ENCODE peak calls at places on chromosomes 11 and 22, in four cellular contexts. O, S, K and Z are unnamed samples.

GRCh38 chr11:81080476-81080875 is 1639.6 kb upstream of the TENM4 start:
- DNase-seq in O (no peak), S (no peak), K (no peak), Z (no peak)

GRCh38 chr11:103085758-103086365 is 6.1 kb downstream of the DCUN1D5 start:
- DNase-seq in O (no peak), S (no peak), K (no peak), Z (no peak)

GRCh38 chr11:34270711-34271110 is 87.1 kb downstream of the ABTB2 start:
- DNase-seq in O (no peak), S (no peak), K (no peak), Z (no peak)

GRCh38 chr11:16924826-16925494 is 89.3 kb downstream of the PLEKHA7 start:
- DNase-seq in O (no peak), S (peak; percentile 17), K (peak; percentile 57), Z (no peak)

GRCh38 chr11:44893250-44894216 is 57.1 kb downstream of the TP53I11 start:
- DNase-seq in O (no peak), S (no peak), K (peak; percentile 68), Z (no peak)

GRCh38 chr22:43707650-43708049 is 104.5 kb downstream of the EFCAB6 start:
- DNase-seq in O (no peak), S (peak; percentile 0), K (no peak), Z (no peak)

GRCh38 chr11:112157274-112157766 is 6.6 kb downstream of the IL18 start:
- DNase-seq in O (no peak), S (peak; percentile 95), K (no peak), Z (peak; percentile 95)

GRCh38 chr11:99505319-99505718 is 484.6 kb downstream of the CNTN5 start:
- DNase-seq in O (no peak), S (no peak), K (no peak), Z (peak; percentile 67)

GRCh38 chr11:18347471-18348125 is 25.2 kb downstream of the GTF2H1 start:
- DNase-seq in O (no peak), S (peak; percentile 77), K (no peak), Z (peak; percentile 36)

GRCh38 chr22:42990131-42990838 is 24.7 kb downstream of the PACSIN2 start:
- DNase-seq in O (no peak), S (peak; percentile 88), K (no peak), Z (peak; percentile 70)

GRCh38 chr22:29251265-29251664 is 16.5 kb downstream of the RHBDD3 start:
- DNase-seq in O (peak; percentile 53), S (no peak), K (no peak), Z (no peak)

GRCh38 chr11:119380816-119381185 is 689 bp downstream of the USP2 start:
- DNase-seq in O (no peak), S (no peak), K (no peak), Z (no peak)

GRCh38 chr22:45164217-45165123 is 745 bp downstream of the NUP50 start:
- DNase-seq in O (peak; percentile 91), S (no peak), K (peak; percentile 66), Z (no peak)

GRCh38 chr11:48002565-48002964 is 22.2 kb downstream of the PTPRJ start:
- DNase-seq in O (no peak), S (no peak), K (no peak), Z (no peak)

GRCh38 chr11:41456288-41456687 is 3.2 kb downstream of the LRRC4C start:
- DNase-seq in O (no peak), S (no peak), K (no peak), Z (no peak)

GRCh38 chr11:68683086-68683951 is 1.0 kb upstream of the GAL start:
- DNase-seq in O (peak; percentile 69), S (no peak), K (no peak), Z (no peak)

GRCh38 chr11:95398437-95399112 is 167.6 kb upstream of the SESN3 start:
- DNase-seq in O (no peak), S (no peak), K (no peak), Z (peak; percentile 56)

GRCh38 chr11:120510406-120511115 is 987 bp upstream of the GRIK4 start:
- DNase-seq in O (peak; percentile 66), S (no peak), K (peak; percentile 35), Z (no peak)

GRCh38 chr22:41417622-41418390 is 28.8 kb downstream of the TOB2 start:
- DNase-seq in O (peak; percentile 96), S (peak; percentile 26), K (peak; percentile 99), Z (no peak)

GRCh38 chr11:129191649-129192048 is 476 bp downstream of the ARHGAP32 start:
- DNase-seq in O (no peak), S (no peak), K (no peak), Z (no peak)

GRCh38 chr11:422249-422656 is 7.5 kb upstream of the SIGIRR start:
- DNase-seq in O (no peak), S (no peak), K (peak; percentile 15), Z (no peak)

GRCh38 chr11:24837112-24837511 is 340.3 kb downstream of the LUZP2 start:
- DNase-seq in O (no peak), S (no peak), K (no peak), Z (no peak)

GRCh38 chr22:38694945-38695344 is 5.8 kb downstream of the JOSD1 start:
- DNase-seq in O (no peak), S (no peak), K (no peak), Z (no peak)

GRCh38 chr11:14423633-14424032 is 64.7 kb upstream of the RRAS2 start:
- DNase-seq in O (no peak), S (peak; percentile 74), K (no peak), Z (peak; percentile 68)

GRCh38 chr22:40541300-40541699 is 95.2 kb downstream of the MRTFA start:
- DNase-seq in O (no peak), S (no peak), K (no peak), Z (no peak)

GRCh38 chr11:42625757-42626156 is 686.0 kb upstream of the API5 start:
- DNase-seq in O (no peak), S (no peak), K (no peak), Z (no peak)

GRCh38 chr11:109249597-109249996 is 172.4 kb upstream of the C11orf87 start:
- DNase-seq in O (no peak), S (no peak), K (no peak), Z (no peak)

GRCh38 chr11:19365743-19366410 is 125.1 kb upstream of the E2F8 start:
- DNase-seq in O (no peak), S (no peak), K (no peak), Z (no peak)

GRCh38 chr11:100876826-100877545 is 189.9 kb downstream of the ARHGAP42 start:
- DNase-seq in O (no peak), S (peak; percentile 91), K (no peak), Z (peak; percentile 99)

GRCh38 chr22:39290248-39290720 is 29.1 kb downstream of the RPL3 start:
- DNase-seq in O (no peak), S (no peak), K (no peak), Z (no peak)

GRCh38 chr11:12762283-12762682 is 88.1 kb downstream of the TEAD1 start:
- DNase-seq in O (no peak), S (no peak), K (no peak), Z (no peak)

GRCh38 chr11:112016088-112016764 is 9.0 kb upstream of the DLAT start:
- DNase-seq in O (no peak), S (peak; percentile 59), K (no peak), Z (peak; percentile 80)

GRCh38 chr11:72155751-72156150 is 20.2 kb downstream of the FOLR3 start:
- DNase-seq in O (no peak), S (no peak), K (no peak), Z (no peak)
- H3K4me3 ChIP-seq in O (no peak overlapping the region), S (no peak overlapping the region), K (no peak overlapping the region), Z (no peak overlapping the region)

GRCh38 chr11:113874096-113874919 is 1.1 kb downstream of the USP28 start:
- DNase-seq in O (peak; percentile 70), S (no peak), K (no peak), Z (no peak)
- H3K4me3 ChIP-seq in O (peak overlapping the region; percentile 71), S (peak overlapping the region; percentile 83), K (peak overlapping the region; percentile 77), Z (peak overlapping the region; percentile 70)

GRCh38 chr11:66267379-66268209 is 845 bp upstream of the RAB1B start:
- DNase-seq in O (peak; percentile 98), S (peak; percentile 87), K (peak; percentile 94), Z (peak; percentile 62)

GRCh38 chr11:66267039-66267378 is 1.4 kb upstream of the RAB1B start:
- DNase-seq in O (no peak), S (no peak), K (no peak), Z (no peak)

GRCh38 chr11:66265531-66266377 is 2.7 kb upstream of the RAB1B start:
- DNase-seq in O (no peak), S (no peak), K (peak; percentile 61), Z (no peak)

GRCh38 chr11:66264893-66265292 is 3.5 kb upstream of the RAB1B start:
- DNase-seq in O (no peak), S (no peak), K (peak; percentile 49), Z (no peak)

GRCh38 chr11:66266378-66267038 is 1.9 kb upstream of the RAB1B start:
- DNase-seq in O (no peak), S (no peak), K (peak; percentile 67), Z (no peak)
- H3K4me3 ChIP-seq in O (no peak overlapping the region), S (peak overlapping the region; percentile 73), K (peak overlapping the region; percentile 98), Z (peak overlapping the region; percentile 98)

GRCh38 chr11:61157743-61158142 is 3.5 kb downstream of the VPS37C start:
- DNase-seq in O (no peak), S (no peak), K (no peak), Z (no peak)

GRCh38 chr11:61162092-61162935 is 1.1 kb upstream of the VPS37C start:
- DNase-seq in O (peak; percentile 20), S (no peak), K (no peak), Z (no peak)

GRCh38 chr11:61160487-61161189 is 588 bp downstream of the VPS37C start:
- DNase-seq in O (no peak), S (no peak), K (no peak), Z (no peak)

GRCh38 chr11:61161190-61162091 is at the start of gene VPS37C:
- DNase-seq in O (peak; percentile 97), S (peak; percentile 81), K (peak; percentile 94), Z (peak; percentile 38)

DNA sequence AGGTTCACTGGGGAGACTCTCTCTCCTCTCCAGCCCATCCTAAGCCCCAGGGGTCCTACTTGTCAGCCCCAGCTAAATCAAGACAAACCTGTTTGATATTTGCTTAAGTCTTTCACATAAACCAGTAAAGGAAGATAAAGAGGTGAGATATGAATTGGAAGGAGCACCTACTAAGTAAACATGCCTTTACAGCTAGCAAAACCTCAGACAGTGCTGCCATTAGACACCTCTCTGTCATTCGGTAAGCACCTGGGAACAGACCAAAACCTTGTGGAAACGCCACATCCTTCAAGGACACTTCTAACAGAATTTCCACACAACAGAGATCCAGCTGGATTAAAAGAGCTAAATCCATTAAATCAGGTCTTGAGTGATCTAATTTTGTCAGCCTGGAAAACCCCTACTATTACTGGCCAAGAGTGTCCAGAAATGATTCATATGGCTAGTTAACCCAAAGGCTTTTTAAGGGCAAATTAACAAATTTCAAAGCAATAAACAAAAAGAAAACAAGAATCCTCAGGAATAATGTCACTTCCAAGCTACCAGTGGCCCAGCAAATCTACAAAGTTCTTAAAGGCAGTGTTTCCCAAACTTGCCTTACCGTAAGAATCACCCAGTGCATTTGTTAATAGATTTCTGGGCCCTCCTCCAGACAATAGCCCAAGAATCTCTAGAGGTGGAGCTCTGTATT is 2.4 kb downstream of the VPS37C start:
- DNase-seq in O (no peak), S (peak; percentile 62), K (no peak), Z (peak; percentile 17)
- H3K4me3 ChIP-seq in O (no peak overlapping the region), S (peak overlapping the region; percentile 11), K (no peak overlapping the region), Z (no peak overlapping the region)

GRCh38 chr11:11580831-11581492 is 40.8 kb downstream of the GALNT18 start:
- DNase-seq in O (peak; percentile 84), S (no peak), K (no peak), Z (no peak)
- H3K4me3 ChIP-seq in O (no peak overlapping the region), S (no peak overlapping the region), K (no peak overlapping the region), Z (no peak overlapping the region)

GRCh38 chr11:2169626-2170570 is 1.7 kb downstream of the TH start:
- DNase-seq in O (no peak), S (no peak), K (no peak), Z (no peak)
- H3K4me3 ChIP-seq in O (no peak overlapping the region), S (no peak overlapping the region), K (no peak overlapping the region), Z (no peak overlapping the region)